ENCODE peak calls at places on chromosomes 7 and 10, in four cellular contexts. P is transverse colon, H is fibroblast of lung, B is SJSA1. J is an unnamed sample.
A peak's percentile ranks its signal among the peaks of the same experiment; 100 is the strongest.

GRCh38 chr10:1171586-1171985 is 115.4 kb downstream of the WDR37 start:
- DNase-seq in P (no peak), H (no peak), B (no peak), J (no peak)

GRCh38 chr7:100154651-100155491 is 3.7 kb downstream of the TRAPPC14 start:
- DNase-seq in P (peak; percentile 80), H (no peak), B (no peak), J (no peak)

GRCh38 chr10:73647211-73647874 is 6.1 kb upstream of the MYOZ1 start:
- DNase-seq in P (peak; percentile 50), H (peak; percentile 56), B (no peak), J (no peak)

GRCh38 chr10:1041514-1041913 is 7.4 kb downstream of the IDI1 start:
- DNase-seq in P (no peak), H (no peak), B (no peak), J (no peak)

GRCh38 chr10:29355436-29355991 is 66.6 kb downstream of the LYZL1 start:
- DNase-seq in P (no peak), H (no peak), B (peak; percentile 33), J (no peak)

GRCh38 chr7:134452991-134453473 is 5.9 kb downstream of the AKR1B1 start:
- DNase-seq in P (no peak), H (no peak), B (no peak), J (no peak)

GRCh38 chr7:143504215-143504936 is 26.7 kb downstream of the TAS2R41 start:
- DNase-seq in P (no peak), H (no peak), B (no peak), J (no peak)

GRCh38 chr10:119595134-119595714 is 1.5 kb downstream of the TIAL1 start:
- DNase-seq in P (no peak), H (peak; percentile 50), B (peak; percentile 58), J (no peak)

GRCh38 chr7:27101188-27101905 is 1.1 kb downstream of the HOXA2 start:
- DNase-seq in P (no peak), H (peak; percentile 94), B (no peak), J (no peak)

GRCh38 chr10:99374972-99375371 is 45.8 kb downstream of the CNNM1 start:
- DNase-seq in P (no peak), H (no peak), B (no peak), J (no peak)

GRCh38 chr10:59177031-59177861 is 803 bp downstream of the PHYHIPL start:
- DNase-seq in P (no peak), H (peak; percentile 91), B (peak; percentile 40), J (no peak)

GRCh38 chr10:97548828-97549455 is 23.6 kb upstream of the ANKRD2 start:
- DNase-seq in P (no peak), H (no peak), B (no peak), J (no peak)

GRCh38 chr7:136953386-136953785 is 84.9 kb downstream of the CHRM2 start:
- DNase-seq in P (no peak), H (peak; percentile 42), B (peak; percentile 78), J (no peak)

GRCh38 chr7:135678612-135679575 is 16.6 kb downstream of the STMP1 start:
- DNase-seq in P (no peak), H (peak; percentile 53), B (no peak), J (no peak)

GRCh38 chr7:3518546-3518945 is 217.5 kb downstream of the SDK1 start:
- DNase-seq in P (no peak), H (no peak), B (peak; percentile 57), J (no peak)

GRCh38 chr10:22990443-22990842 is 62.6 kb downstream of the ARMC3 start:
- DNase-seq in P (no peak), H (no peak), B (no peak), J (no peak)

GRCh38 chr7:50281680-50282445 is 22.7 kb upstream of the IKZF1 start:
- DNase-seq in P (no peak), H (no peak), B (no peak), J (no peak)

GRCh38 chr7:122743211-122743610 is 40.5 kb upstream of the RNF148 start:
- DNase-seq in P (no peak), H (no peak), B (no peak), J (no peak)

GRCh38 chr7:5564894-5565293 is 141.3 kb upstream of the TNRC18 start:
- DNase-seq in P (no peak), H (no peak), B (no peak), J (no peak)

GRCh38 chr7:157740251-157740650 is 403.4 kb downstream of the DNAJB6 start:
- DNase-seq in P (no peak), H (no peak), B (no peak), J (no peak)
- H3K9me3 ChIP-seq in P (no peaks in the 10 kb centered on the region), H (no peaks in the 10 kb centered on the region), B (peaks cover 4% of the 10 kb centered on the region), J (no peaks in the 10 kb centered on the region)

GRCh38 chr10:125063256-125063945 is 97.0 kb downstream of the CTBP2 start:
- DNase-seq in P (no peak), H (no peak), B (no peak), J (no peak)
- H3K27ac ChIP-seq in P (peak overlapping the region; percentile 89), H (peak overlapping the region; percentile 30), B (no peak overlapping the region), J (no peak overlapping the region)

GRCh38 chr10:123254287-123254858 is 100.2 kb downstream of the BUB3 start:
- DNase-seq in P (no peak), H (no peak), B (no peak), J (no peak)
- H3K4me1 ChIP-seq in P (no peaks in the 10 kb centered on the region), H (no peaks in the 10 kb centered on the region), B (no peaks in the 10 kb centered on the region), J (no peaks in the 10 kb centered on the region)

DNA sequence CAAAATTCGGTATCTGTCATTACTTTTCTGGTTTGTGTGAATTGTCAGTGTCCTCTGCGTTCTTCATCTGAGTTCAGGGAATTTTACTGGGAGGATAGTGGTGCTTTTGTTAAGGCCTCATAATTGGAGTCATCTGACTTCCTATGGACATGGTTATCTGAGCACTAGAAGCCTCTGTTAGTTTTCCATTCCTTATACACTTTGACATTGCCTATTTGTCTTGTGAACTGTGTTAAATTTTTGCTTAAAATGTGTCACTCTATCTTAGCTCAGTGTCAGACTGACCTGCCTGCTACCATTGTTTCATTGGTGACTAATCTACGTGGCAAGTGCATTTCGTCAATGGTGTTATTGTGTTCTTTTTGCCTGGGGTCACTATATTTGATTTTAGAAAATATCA is 253.3 kb downstream of the SEMA3A start:
- DNase-seq in P (no peak), H (no peak), B (no peak), J (no peak)
- H3K9me3 ChIP-seq in P (no peaks in the 10 kb centered on the region), H (no peaks in the 10 kb centered on the region), B (no peaks in the 10 kb centered on the region), J (no peaks in the 10 kb centered on the region)

GRCh38 chr10:49571419-49571818 is 32.5 kb upstream of the ERCC6 start:
- DNase-seq in P (no peak), H (peak; percentile 3), B (no peak), J (no peak)

GRCh38 chr10:49568235-49568634 is 29.3 kb upstream of the ERCC6 start:
- DNase-seq in P (no peak), H (peak; percentile 6), B (no peak), J (no peak)

GRCh38 chr10:49569031-49569765 is 30.3 kb upstream of the ERCC6 start:
- DNase-seq in P (no peak), H (peak; percentile 31), B (no peak), J (no peak)

GRCh38 chr10:49575489-49576072 is 34.5 kb upstream of the SLC18A3 start:
- DNase-seq in P (no peak), H (no peak), B (no peak), J (no peak)

DNA sequence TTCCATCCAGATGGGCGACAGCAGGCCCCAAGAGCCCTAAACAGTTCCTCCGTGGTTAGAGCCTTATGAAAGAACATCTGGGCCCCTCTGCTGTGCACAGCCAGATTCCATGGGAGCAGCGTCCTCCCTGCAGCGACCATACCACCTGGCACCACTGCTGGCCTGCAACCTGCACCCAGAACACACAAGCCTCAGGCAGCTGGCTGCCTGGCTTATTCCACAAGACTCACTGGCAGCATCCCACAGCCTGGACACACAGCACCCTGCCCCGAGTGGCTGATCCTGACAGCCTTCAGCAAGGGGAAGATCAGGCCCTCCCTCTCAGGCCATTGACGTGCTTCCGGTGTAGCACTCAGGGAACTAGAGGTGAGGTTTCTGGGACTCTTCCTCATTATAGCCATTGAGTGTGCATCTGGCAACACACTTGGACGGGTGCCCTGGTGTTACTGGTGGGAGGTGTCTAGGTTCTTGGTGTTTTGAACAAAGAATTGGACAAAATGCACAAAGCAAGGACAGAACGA is 33.7 kb upstream of the ERCC6 start:
- DNase-seq in P (no peak), H (no peak), B (no peak), J (no peak)
- H3K27ac ChIP-seq in P (no peak overlapping the region), H (no peak overlapping the region), B (no peak overlapping the region), J (no peak overlapping the region)